ENCODE peak calls at places on chromosomes 5 and 9, in five cellular contexts. M, R, A, U and I are unnamed samples.

GRCh38 chr9:77429928-77430327 is 218.2 kb downstream of the GNA14 start:
- DNase-seq in M (no peak), R (no peak), A (no peak), U (no peak), I (no peak)

GRCh38 chr9:101366038-101366756 is 18.6 kb downstream of the BAAT start:
- DNase-seq in M (no peak), R (no peak), A (no peak), U (no peak), I (no peak)

GRCh38 chr9:71760901-71761300 is 7.4 kb downstream of the CEMIP2 start:
- DNase-seq in M (no peak), R (no peak), A (peak), U (no peak), I (no peak)

GRCh38 chr5:150600951-150601773 is 39.3 kb upstream of the SYNPO start:
- DNase-seq in M (no peak), R (no peak), A (no peak), U (no peak), I (no peak)

GRCh38 chr5:123094919-123095693 is 6.1 kb downstream of the PRDM6 start:
- DNase-seq in M (no peak), R (no peak), A (no peak), U (no peak), I (no peak)

GRCh38 chr5:103918668-103919367 is 356.2 kb upstream of the NUDT12 start:
- DNase-seq in M (no peak), R (no peak), A (no peak), U (peak), I (no peak)

GRCh38 chr5:11239261-11239660 is 478.2 kb upstream of the DAP start:
- DNase-seq in M (no peak), R (no peak), A (no peak), U (no peak), I (no peak)

GRCh38 chr5:124742983-124743533 is 3.4 kb downstream of the ZNF608 start:
- DNase-seq in M (no peak), R (peak), A (no peak), U (peak), I (no peak)

GRCh38 chr5:180353226-180353962 is at the start of gene GFPT2:
- DNase-seq in M (peak), R (peak), A (peak), U (peak), I (peak)

GRCh38 chr5:113060410-113061025 is 83.9 kb downstream of the DCP2 start:
- DNase-seq in M (no peak), R (no peak), A (no peak), U (no peak), I (no peak)

GRCh38 chr5:12392246-12392645 is 488.0 kb upstream of the CTNND2 start:
- DNase-seq in M (no peak), R (no peak), A (no peak), U (no peak), I (no peak)

GRCh38 chr9:136643596-136644342 is 18.9 kb upstream of the EGFL7 start:
- DNase-seq in M (no peak), R (no peak), A (no peak), U (no peak), I (no peak)

GRCh38 chr5:109455598-109456096 is 45.9 kb upstream of the PJA2 start:
- DNase-seq in M (peak), R (peak), A (peak), U (peak), I (no peak)

GRCh38 chr9:92504881-92505280 is 22.6 kb upstream of the ASPN start:
- DNase-seq in M (no peak), R (no peak), A (no peak), U (peak), I (no peak)

GRCh38 chr5:148786456-148786855 is 40.0 kb upstream of the ADRB2 start:
- DNase-seq in M (no peak), R (no peak), A (no peak), U (no peak), I (no peak)

GRCh38 chr5:464446-464842 is 21.5 kb downstream of the EXOC3 start:
- DNase-seq in M (no peak), R (no peak), A (no peak), U (no peak), I (no peak)

GRCh38 chr5:168689278-168689677 is 110.1 kb upstream of the PANK3 start:
- DNase-seq in M (no peak), R (no peak), A (no peak), U (no peak), I (no peak)

GRCh38 chr5:124507688-124508087 is 238.8 kb downstream of the ZNF608 start:
- DNase-seq in M (no peak), R (no peak), A (no peak), U (no peak), I (no peak)